ENCODE peak calls at places on chromosome 7, in four cellular contexts. W is pancreas, S is choroid plexus epithelial cell, I is right atrium auricular region. R is an unnamed sample.

GRCh38 chr7:128794020-128794419 is 2.3 kb downstream of the CCDC136 start:
- DNase-seq in S (no peak), W (no peak), I (no peak), R (no peak)

GRCh38 chr7:45155357-45155900 is 2.2 kb upstream of the RAMP3 start:
- DNase-seq in W (no peak), S (no peak), I (no peak), R (no peak)

GRCh38 chr7:97145068-97145467 is 27.6 kb downstream of the SDHAF3 start:
- DNase-seq in S (peak; percentile 70), I (no peak), W (no peak), R (peak; percentile 59)

GRCh38 chr7:7135074-7135473 is 47.3 kb upstream of the C1GALT1 start:
- DNase-seq in W (no peak), S (no peak), I (no peak), R (no peak)

GRCh38 chr7:106895246-106895864 is 30.3 kb downstream of the PIK3CG start:
- DNase-seq in I (no peak), W (no peak), S (no peak), R (no peak)

GRCh38 chr7:34277016-34277800 is 371.9 kb downstream of the BMPER start:
- DNase-seq in I (no peak), W (no peak), S (peak; percentile 62), R (peak; percentile 32)

GRCh38 chr7:117116221-117116620 is 162.9 kb downstream of the ST7 start:
- DNase-seq in W (no peak), S (no peak), I (no peak), R (no peak)

GRCh38 chr7:142556745-142557144 is 192.5 kb upstream of the PRSS1 start:
- DNase-seq in W (peak; percentile 63), S (peak; percentile 98), I (peak; percentile 63), R (peak; percentile 97)

GRCh38 chr7:82481499-82482097 is 38.0 kb upstream of the CACNA2D1 start:
- DNase-seq in I (no peak), S (peak; percentile 66), W (no peak), R (peak; percentile 46)

GRCh38 chr7:68511281-68511680 is 1087.0 kb upstream of the AUTS2 start:
- DNase-seq in W (no peak), I (no peak), S (no peak), R (peak; percentile 1)

GRCh38 chr7:74480861-74481417 is 27.2 kb downstream of the GTF2IRD1 start:
- DNase-seq in S (peak; percentile 90), W (peak; percentile 67), I (peak; percentile 83), R (peak; percentile 64)

GRCh38 chr7:82294258-82294855 is 149.2 kb downstream of the CACNA2D1 start:
- DNase-seq in W (no peak), I (no peak), S (peak; percentile 16), R (no peak)

GRCh38 chr7:103689262-103689661 is 243.3 kb upstream of the SLC26A5 start:
- DNase-seq in S (no peak), W (no peak), I (no peak), R (no peak)

GRCh38 chr7:38512704-38513103 is 118.5 kb downstream of the AMPH start:
- DNase-seq in I (no peak), W (no peak), S (peak; percentile 40), R (peak; percentile 10)

GRCh38 chr7:516216-516605 is 3.4 kb downstream of the PDGFA start:
- DNase-seq in S (peak; percentile 49), W (no peak), I (no peak), R (peak; percentile 13)

GRCh38 chr7:85102813-85103350 is 84.0 kb downstream of the SEMA3D start:
- DNase-seq in I (no peak), S (peak; percentile 13), W (no peak), R (peak; percentile 73)

GRCh38 chr7:48109848-48110663 is 21.0 kb downstream of the UPP1 start:
- DNase-seq in I (peak; percentile 88), S (peak; percentile 49), W (peak; percentile 82), R (peak; percentile 38)

GRCh38 chr7:26460326-26460725 is 168.7 kb downstream of the SNX10 start:
- DNase-seq in I (no peak), W (no peak), S (no peak), R (no peak)

GRCh38 chr7:3091631-3092030 is 48.0 kb upstream of the CARD11 start:
- DNase-seq in S (no peak), W (no peak), I (no peak), R (no peak)

GRCh38 chr7:3097734-3098133 is 54.1 kb upstream of the CARD11 start:
- DNase-seq in I (no peak), W (no peak), S (no peak), R (no peak)

GRCh38 chr7:3092468-3092867 is 48.8 kb upstream of the CARD11 start:
- DNase-seq in W (no peak), S (peak; percentile 57), I (peak; percentile 60), R (peak; percentile 10)

GRCh38 chr7:3089493-3089892 is 45.8 kb upstream of the CARD11 start:
- DNase-seq in W (no peak), S (peak; percentile 34), I (no peak), R (peak; percentile 5)

GRCh38 chr7:3095046-3095445 is 51.4 kb upstream of the CARD11 start:
- DNase-seq in S (no peak), I (no peak), W (no peak), R (no peak)
- H3K4me3 ChIP-seq in S (no peak overlapping the region), I (no peak overlapping the region), W (no peak overlapping the region), R (no peak overlapping the region)

GRCh38 chr7:108200326-108200725 is 70.2 kb upstream of the LAMB4 start:
- DNase-seq in W (no peak), I (no peak), S (no peak), R (no peak)

GRCh38 chr7:108193593-108194498 is 63.7 kb upstream of the LAMB4 start:
- DNase-seq in I (no peak), W (no peak), S (peak; percentile 24), R (no peak)

GRCh38 chr7:108190891-108191290 is 60.7 kb upstream of the LAMB4 start:
- DNase-seq in W (no peak), I (no peak), S (no peak), R (no peak)

GRCh38 chr7:108197371-108198091 is 67.4 kb upstream of the LAMB4 start:
- DNase-seq in S (no peak), W (no peak), I (no peak), R (no peak)

DNA sequence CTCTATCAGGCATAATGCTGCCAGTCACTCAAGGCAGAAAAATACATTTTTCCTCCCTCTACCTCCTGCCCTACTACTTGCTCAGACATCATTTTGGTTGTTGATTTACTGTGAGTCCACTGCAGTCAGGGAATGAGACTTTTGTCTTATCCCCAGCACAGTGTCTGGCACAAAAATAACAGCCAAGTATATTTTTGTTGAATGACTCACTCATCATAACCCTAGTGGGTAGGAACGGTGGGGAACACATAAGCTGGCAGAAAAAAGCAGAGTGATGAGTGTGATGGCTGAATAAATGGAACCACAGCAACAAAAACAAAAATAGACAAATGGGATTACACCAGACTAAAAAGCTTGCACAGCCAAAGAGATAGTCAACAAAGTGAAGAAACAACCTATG is 65.8 kb upstream of the LAMB4 start:
- DNase-seq in W (no peak), I (no peak), S (peak; percentile 25), R (peak; percentile 34)
- TF ChIP-seq CTCF in W (no peak), I (no peak), S (no peak), R (no peak)

GRCh38 chr7:104873346-104873849 is 140.6 kb upstream of the KMT2E start:
- DNase-seq in W (no peak), S (no peak), I (no peak), R (no peak)

GRCh38 chr7:104883248-104883717 is 130.7 kb upstream of the KMT2E start:
- DNase-seq in I (no peak), S (no peak), W (no peak), R (no peak)

GRCh38 chr7:104883718-104884452 is 130.1 kb upstream of the KMT2E start:
- DNase-seq in S (peak; percentile 89), W (peak; percentile 84), I (peak; percentile 90), R (peak; percentile 76)

GRCh38 chr7:104878577-104878976 is 135.4 kb upstream of the KMT2E start:
- DNase-seq in I (no peak), W (no peak), S (no peak), R (no peak)
- H3K4me3 ChIP-seq in I (no peak overlapping the region), W (no peak overlapping the region), S (no peak overlapping the region), R (no peak overlapping the region)

DNA sequence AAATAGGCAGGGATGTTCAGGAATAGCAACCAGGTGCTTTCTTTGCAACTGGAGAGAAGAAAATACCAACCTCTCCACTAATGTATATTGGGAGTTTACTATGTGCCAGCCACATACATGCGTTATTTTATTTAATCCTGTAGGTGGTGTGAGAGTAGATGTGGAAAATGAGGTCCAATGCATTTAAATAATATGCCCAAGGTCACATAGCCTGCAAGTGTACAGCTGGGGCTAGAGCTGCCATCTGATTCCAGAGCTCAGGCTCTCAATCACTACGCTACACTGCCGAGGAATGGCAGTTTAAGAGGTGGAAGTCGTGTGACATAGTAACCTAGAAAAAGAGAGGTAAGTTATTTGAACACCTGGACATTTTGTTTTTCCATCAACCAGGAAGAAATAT is 277.0 kb downstream of the EXOC4 start:
- DNase-seq in I (no peak), W (no peak), S (no peak), R (no peak)
- TF ChIP-seq CTCF in I (no peak), W (no peak), S (no peak), R (no peak)

GRCh38 chr7:99393363-99394187 is 14.8 kb downstream of the PDAP1 start:
- DNase-seq in I (no peak), W (peak; percentile 78), S (no peak), R (peak; percentile 38)
- H3K4me3 ChIP-seq in I (peak overlapping the region; percentile 57), W (peak overlapping the region; percentile 72), S (peak overlapping the region; percentile 59), R (peak overlapping the region; percentile 45)

GRCh38 chr7:20012100-20012499 is 205.1 kb downstream of the MACC1 start:
- DNase-seq in S (no peak), W (no peak), I (no peak), R (no peak)
- TF ChIP-seq CTCF in S (no peak), W (no peak), I (no peak), R (no peak)

GRCh38 chr7:63012633-63013183 is 985.9 kb upstream of the ZNF722 start:
- DNase-seq in W (no peak), S (no peak), I (no peak), R (no peak)

GRCh38 chr7:63009771-63010170 is 988.9 kb upstream of the ZNF722 start:
- DNase-seq in W (no peak), I (no peak), S (no peak), R (no peak)

DNA sequence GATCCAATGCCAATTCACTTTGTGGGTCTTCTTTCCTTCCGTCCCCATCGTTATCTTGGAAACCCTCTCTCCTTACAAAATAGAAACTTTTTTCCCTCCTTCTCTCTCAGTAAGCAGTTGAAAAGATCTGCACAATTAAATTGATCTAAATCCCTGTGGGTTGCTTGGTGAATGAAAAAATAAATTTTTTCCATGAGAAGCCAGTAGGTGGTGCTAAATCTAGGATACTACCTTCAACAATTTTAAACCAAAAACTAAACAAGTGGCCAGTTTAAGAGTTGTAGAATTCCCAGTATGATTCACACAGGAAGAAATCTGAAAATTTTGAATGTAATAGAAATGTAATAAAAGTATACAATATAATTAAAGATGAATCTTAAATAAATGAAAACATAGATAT is 990.3 kb upstream of the ZNF722 start:
- DNase-seq in W (no peak), S (no peak), I (no peak), R (no peak)
- H3K4me3 ChIP-seq in W (no peak overlapping the region), S (no peak overlapping the region), I (no peak overlapping the region), R (no peak overlapping the region)

DNA sequence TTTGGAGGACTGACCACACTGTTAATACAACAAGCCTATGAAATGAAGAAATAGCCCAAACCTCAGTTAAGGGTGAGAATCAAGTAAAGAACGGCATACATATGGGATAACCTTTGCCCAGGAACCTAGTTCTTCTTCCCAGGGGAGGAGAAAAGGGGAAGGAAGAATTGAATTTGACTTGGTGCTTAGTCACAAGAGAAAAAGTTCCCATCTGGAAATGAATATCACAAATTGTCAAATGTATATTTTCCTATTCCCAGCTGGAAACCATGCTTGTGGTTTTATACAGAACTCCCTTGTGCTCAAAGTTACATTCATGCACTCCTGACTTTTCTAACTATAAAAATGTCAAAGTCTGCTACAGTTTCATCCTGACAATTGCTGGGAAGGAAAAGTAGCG is 18.4 kb upstream of the GSAP start:
- DNase-seq in I (no peak), S (peak; percentile 64), W (no peak), R (peak; percentile 70)
- TF ChIP-seq CTCF in I (no peak), S (no peak), W (no peak), R (no peak)

R was measured in astrocyte of the spinal cord.